ENCODE peak calls at places on chromosomes 2 and 18, in seven cellular contexts. X, H, J, L, M, E and G are unnamed samples.

GRCh38 chr2:205858781-205859478 is 176.6 kb downstream of the NRP2 start:
- DNase-seq in X (no peak), H (no peak), J (no peak), L (no peak), M (no peak), E (no peak), G (no peak)

GRCh38 chr2:2899826-2900225 is 477.8 kb downstream of the EIPR1 start:
- DNase-seq in X (no peak), H (no peak), J (no peak), L (no peak), M (no peak), E (peak; percentile 79), G (no peak)

GRCh38 chr2:95343429-95344207 is 46.5 kb downstream of the KCNIP3 start:
- DNase-seq in X (no peak), H (no peak), J (no peak), L (no peak), M (no peak), E (no peak), G (no peak)

GRCh38 chr2:147482111-147482510 is 362.7 kb upstream of the ACVR2A start:
- DNase-seq in X (no peak), H (no peak), J (no peak), L (no peak), M (no peak), E (no peak), G (no peak)

GRCh38 chr18:25144835-25145234 is 207.1 kb downstream of the ZNF521 start:
- DNase-seq in X (no peak), H (peak; percentile 0), J (no peak), L (no peak), M (no peak), E (no peak), G (no peak)

GRCh38 chr2:45826889-45827635 is 175.6 kb downstream of the PRKCE start:
- DNase-seq in X (no peak), H (no peak), J (no peak), L (no peak), M (no peak), E (no peak), G (no peak)

GRCh38 chr2:159515482-159515881 is 100.9 kb downstream of the BAZ2B start:
- DNase-seq in X (no peak), H (no peak), J (no peak), L (no peak), M (no peak), E (no peak), G (no peak)

GRCh38 chr2:117557626-117558025 is 256.9 kb upstream of the DDX18 start:
- DNase-seq in X (no peak), H (no peak), J (no peak), L (no peak), M (no peak), E (no peak), G (peak; percentile 1)

GRCh38 chr18:7870855-7871254 is 303.7 kb downstream of the PTPRM start:
- DNase-seq in X (no peak), H (no peak), J (no peak), L (no peak), M (no peak), E (no peak), G (no peak)

GRCh38 chr2:201466050-201466660 is 14.6 kb downstream of the STRADB start:
- DNase-seq in X (no peak), H (no peak), J (no peak), L (no peak), M (no peak), E (no peak), G (no peak)

GRCh38 chr2:45930396-45930792 is 278.9 kb downstream of the PRKCE start:
- DNase-seq in X (no peak), H (no peak), J (no peak), L (no peak), M (no peak), E (no peak), G (no peak)

GRCh38 chr2:37916512-37917082 is 8.5 kb upstream of the RMDN2 start:
- DNase-seq in X (no peak), H (no peak), J (no peak), L (no peak), M (no peak), E (no peak), G (no peak)

GRCh38 chr2:98036349-98037000 is 40.7 kb upstream of the TMEM131 start:
- DNase-seq in X (no peak), H (no peak), J (no peak), L (no peak), M (no peak), E (no peak), G (no peak)

GRCh38 chr2:188869560-188869959 is 104.6 kb upstream of the COL3A1 start:
- DNase-seq in X (no peak), H (no peak), J (no peak), L (no peak), M (no peak), E (no peak), G (no peak)

GRCh38 chr2:197145471-197146056 is 165.0 kb downstream of the ANKRD44 start:
- DNase-seq in X (no peak), H (no peak), J (no peak), L (peak; percentile 89), M (no peak), E (no peak), G (peak; percentile 13)

GRCh38 chr2:27993950-27994728 is 103.6 kb downstream of the BABAM2 start:
- DNase-seq in X (no peak), H (no peak), J (no peak), L (no peak), M (no peak), E (no peak), G (no peak)

GRCh38 chr2:75221872-75222271 is 22.6 kb upstream of the TACR1 start:
- DNase-seq in X (no peak), H (no peak), J (no peak), L (no peak), M (no peak), E (no peak), G (no peak)

GRCh38 chr2:237894986-237895543 is 35.6 kb downstream of the RAMP1 start:
- DNase-seq in X (no peak), H (no peak), J (no peak), L (no peak), M (no peak), E (no peak), G (no peak)

GRCh38 chr2:237896507-237896892 is 37.1 kb downstream of the RAMP1 start:
- DNase-seq in X (no peak), H (no peak), J (no peak), L (no peak), M (no peak), E (no peak), G (no peak)

GRCh38 chr2:237894396-237894979 is 35.1 kb downstream of the RAMP1 start:
- DNase-seq in X (no peak), H (no peak), J (no peak), L (no peak), M (no peak), E (no peak), G (no peak)

GRCh38 chr2:237896941-237897340 is 37.5 kb downstream of the RAMP1 start:
- DNase-seq in X (no peak), H (no peak), J (no peak), L (no peak), M (no peak), E (no peak), G (no peak)

DNA sequence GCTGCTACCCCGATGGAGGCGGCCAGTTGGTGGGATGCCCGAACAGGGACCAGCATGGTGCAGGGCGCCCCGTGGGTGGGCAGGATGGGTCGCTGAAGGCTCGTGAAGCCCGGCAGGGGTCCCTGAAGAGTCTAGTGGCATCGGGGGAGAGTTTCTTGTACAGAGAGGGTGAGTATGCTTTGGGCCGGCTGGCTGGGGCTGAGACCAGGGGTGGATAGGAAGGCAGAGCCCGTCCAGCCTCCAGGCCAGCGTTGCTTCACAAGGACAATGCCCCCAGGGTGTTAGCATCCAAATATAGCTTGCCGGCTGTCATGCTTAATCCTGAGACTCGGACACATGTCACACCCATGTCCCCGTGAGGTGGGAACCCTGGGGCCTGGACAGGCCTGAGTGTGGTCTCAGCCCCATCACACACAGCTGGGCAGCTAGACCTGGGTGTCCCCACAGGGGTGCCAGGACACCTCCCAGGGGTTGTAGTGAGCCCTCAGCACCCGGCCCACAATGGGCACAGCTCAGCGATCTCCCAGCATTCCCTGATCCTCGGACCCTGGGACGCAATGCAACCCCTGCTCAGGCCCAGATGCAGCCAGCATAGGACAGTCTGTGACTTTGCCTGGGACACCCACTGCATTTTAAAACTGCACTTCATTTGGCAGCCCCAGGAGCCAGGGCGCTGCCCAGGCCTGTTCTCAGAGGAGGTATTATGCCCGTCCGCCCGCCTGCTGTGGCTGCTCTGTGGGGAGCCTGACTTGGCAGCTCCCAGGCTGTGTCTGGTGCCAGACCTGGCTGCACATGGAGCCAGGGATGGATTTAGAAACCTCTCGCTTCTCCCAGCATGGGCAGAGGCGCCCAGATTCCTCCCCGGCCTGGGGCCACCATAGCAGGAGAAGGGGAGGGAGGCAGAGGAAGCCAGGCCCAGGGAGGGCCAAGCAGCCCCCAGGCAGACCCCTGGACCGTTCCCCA is 36.4 kb downstream of the RAMP1 start:
- DNase-seq in X (no peak), H (no peak), J (no peak), L (no peak), M (no peak), E (peak; percentile 72), G (no peak)
- TF ChIP-seq JUND in X (no peak), H (no peak), J (no peak), L (no peak), M (no peak), E (no peak), G (no peak)

GRCh38 chr2:179675435-179675834 is 186.0 kb downstream of the ZNF385B start:
- DNase-seq in X (no peak), H (no peak), J (no peak), L (no peak), M (no peak), E (no peak), G (no peak)
- TF ChIP-seq JUND in X (no peak), H (no peak), J (no peak), L (no peak), M (no peak), E (no peak), G (no peak)

DNA sequence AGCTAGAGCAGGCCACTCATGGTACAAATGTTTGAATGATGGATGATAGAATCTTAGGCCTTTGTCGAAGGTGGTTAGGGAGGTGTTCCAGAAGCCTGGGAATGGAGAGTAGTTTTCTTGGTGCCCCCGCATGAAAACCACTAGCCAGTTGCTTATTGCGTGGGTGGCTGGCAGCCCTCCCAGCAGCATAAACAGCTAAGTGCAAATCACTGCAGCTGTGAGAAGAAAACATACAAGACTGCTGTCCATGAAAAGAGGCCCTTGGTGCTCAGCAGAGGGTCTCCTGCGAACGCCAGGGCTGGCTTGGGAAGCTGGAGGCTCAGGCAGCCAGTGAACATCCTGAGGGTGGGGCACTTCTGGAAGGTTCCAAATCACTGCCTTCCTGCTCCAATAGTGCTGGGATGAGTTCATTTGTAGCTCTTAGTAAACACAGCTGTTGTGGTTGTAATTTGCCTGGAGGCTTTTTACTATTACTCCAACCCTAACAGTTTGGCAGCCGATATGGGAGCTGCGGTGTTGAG is 118.8 kb downstream of the MGAT5 start:
- DNase-seq in X (no peak), H (no peak), J (no peak), L (no peak), M (no peak), E (no peak), G (peak; percentile 2)
- TF ChIP-seq JUND in X (no peak), H (no peak), J (no peak), L (no peak), M (no peak), E (no peak), G (no peak)

DNA sequence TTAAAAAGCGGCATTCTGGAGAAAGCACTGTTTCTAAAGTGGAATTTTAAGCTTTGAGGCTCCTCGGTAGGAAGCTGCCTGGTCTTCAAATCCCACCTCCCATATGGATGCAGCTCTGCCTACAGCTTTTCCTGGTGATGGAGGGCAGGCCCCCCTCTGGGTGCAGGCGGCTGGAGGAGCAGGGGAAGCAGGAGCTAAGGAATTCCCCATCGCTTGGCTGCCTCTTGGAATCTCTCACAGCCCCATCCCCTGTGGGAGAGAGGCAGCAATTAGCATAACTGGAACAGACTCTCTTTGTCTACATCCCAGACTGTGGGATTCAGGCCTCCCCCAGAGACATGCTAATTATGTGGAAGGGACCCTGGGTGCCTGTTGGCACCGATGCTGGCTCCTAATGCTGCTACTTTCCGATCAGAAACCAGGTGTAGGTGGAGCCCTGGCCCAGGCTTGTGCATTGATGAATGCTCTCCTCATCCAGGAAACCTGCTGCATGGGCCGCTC is 51.3 kb downstream of the LIPG start:
- DNase-seq in X (no peak), H (no peak), J (peak; percentile 70), L (no peak), M (no peak), E (no peak), G (no peak)
- TF ChIP-seq JUND in X (no peak), H (no peak), J (no peak), L (no peak), M (no peak), E (no peak), G (no peak)